ENCODE peak calls at places on chromosomes 12 and 14, in eight cellular contexts. One of them, this sample, is unnamed.
A peak's percentile ranks its signal among the peaks of the same experiment; 100 is the strongest.

GRCh38 chr12:132713123-132713522 is 2.5 kb downstream of the PGAM5 start:
- DNase-seq in IMR-90: no peak
- DNase-seq in NCI-H146: no peak
- DNase-seq in NK-92 treated with Interleukin-12 subunit alpha and Interleukin-12 subunit beta, amount 100 ng/mL, for 24 hours: no peak
- DNase-seq in WTC11: no peak
- DNase-seq in GF-D8: no peak
- DNase-seq in naive B cell: no peak
- DNase-seq in upper lobe of right lung: no peak
- DNase-seq in this sample: no peak

GRCh38 chr12:56115329-56115728 is 1.1 kb upstream of the RPL41 start:
- DNase-seq in IMR-90: peak; percentile 19
- DNase-seq in NCI-H146: no peak
- DNase-seq in NK-92 treated with Interleukin-12 subunit alpha and Interleukin-12 subunit beta, amount 100 ng/mL, for 24 hours: no peak
- DNase-seq in WTC11: no peak
- DNase-seq in GF-D8: no peak
- DNase-seq in naive B cell: no peak
- DNase-seq in upper lobe of right lung: no peak
- DNase-seq in this sample: no peak

GRCh38 chr14:68199465-68200145 is 380.0 kb downstream of the RAD51B start:
- DNase-seq in IMR-90: no peak
- DNase-seq in NCI-H146: peak; percentile 31
- DNase-seq in NK-92 treated with Interleukin-12 subunit alpha and Interleukin-12 subunit beta, amount 100 ng/mL, for 24 hours: no peak
- DNase-seq in WTC11: peak; percentile 36
- DNase-seq in GF-D8: no peak
- DNase-seq in naive B cell: no peak
- DNase-seq in upper lobe of right lung: no peak
- DNase-seq in this sample: peak; percentile 8

GRCh38 chr14:99548285-99548684 is 55.7 kb downstream of the CCDC85C start:
- DNase-seq in IMR-90: no peak
- DNase-seq in NCI-H146: peak; percentile 59
- DNase-seq in NK-92 treated with Interleukin-12 subunit alpha and Interleukin-12 subunit beta, amount 100 ng/mL, for 24 hours: no peak
- DNase-seq in WTC11: no peak
- DNase-seq in GF-D8: no peak
- DNase-seq in naive B cell: peak; percentile 9
- DNase-seq in upper lobe of right lung: no peak
- DNase-seq in this sample: no peak

GRCh38 chr12:5908251-5908650 is 36.8 kb downstream of the ANO2 start:
- DNase-seq in IMR-90: no peak
- DNase-seq in NCI-H146: no peak
- DNase-seq in NK-92 treated with Interleukin-12 subunit alpha and Interleukin-12 subunit beta, amount 100 ng/mL, for 24 hours: no peak
- DNase-seq in WTC11: no peak
- DNase-seq in GF-D8: no peak
- DNase-seq in naive B cell: no peak
- DNase-seq in upper lobe of right lung: no peak
- DNase-seq in this sample: no peak

GRCh38 chr12:121943926-121944325 is 25.5 kb downstream of the CFAP251 start:
- DNase-seq in IMR-90: no peak
- DNase-seq in NCI-H146: no peak
- DNase-seq in NK-92 treated with Interleukin-12 subunit alpha and Interleukin-12 subunit beta, amount 100 ng/mL, for 24 hours: no peak
- DNase-seq in WTC11: no peak
- DNase-seq in GF-D8: no peak
- DNase-seq in naive B cell: no peak
- DNase-seq in upper lobe of right lung: no peak
- DNase-seq in this sample: no peak

GRCh38 chr12:89542912-89543592 is 17.2 kb upstream of the POC1B start:
- DNase-seq in IMR-90: peak; percentile 83
- DNase-seq in NCI-H146: peak; percentile 70
- DNase-seq in NK-92 treated with Interleukin-12 subunit alpha and Interleukin-12 subunit beta, amount 100 ng/mL, for 24 hours: peak; percentile 7
- DNase-seq in WTC11: peak; percentile 70
- DNase-seq in GF-D8: peak; percentile 15
- DNase-seq in naive B cell: peak; percentile 59
- DNase-seq in upper lobe of right lung: no peak
- DNase-seq in this sample: peak; percentile 72

GRCh38 chr12:105235299-105235746 is 651 bp downstream of the APPL2 start:
- DNase-seq in IMR-90: peak; percentile 26
- DNase-seq in NCI-H146: no peak
- DNase-seq in NK-92 treated with Interleukin-12 subunit alpha and Interleukin-12 subunit beta, amount 100 ng/mL, for 24 hours: no peak
- DNase-seq in WTC11: no peak
- DNase-seq in GF-D8: no peak
- DNase-seq in naive B cell: no peak
- DNase-seq in upper lobe of right lung: no peak
- DNase-seq in this sample: no peak

GRCh38 chr12:93407963-93408283 is 30.2 kb downstream of the NUDT4 start:
- DNase-seq in IMR-90: no peak
- DNase-seq in NCI-H146: no peak
- DNase-seq in NK-92 treated with Interleukin-12 subunit alpha and Interleukin-12 subunit beta, amount 100 ng/mL, for 24 hours: no peak
- DNase-seq in WTC11: no peak
- DNase-seq in GF-D8: no peak
- DNase-seq in naive B cell: no peak
- DNase-seq in upper lobe of right lung: no peak
- DNase-seq in this sample: no peak

GRCh38 chr14:73457935-73458218 is 469 bp downstream of the NUMB start:
- DNase-seq in IMR-90: no peak
- DNase-seq in NCI-H146: no peak
- DNase-seq in NK-92 treated with Interleukin-12 subunit alpha and Interleukin-12 subunit beta, amount 100 ng/mL, for 24 hours: no peak
- DNase-seq in WTC11: peak; percentile 38
- DNase-seq in GF-D8: no peak
- DNase-seq in naive B cell: no peak
- DNase-seq in upper lobe of right lung: peak; percentile 77
- DNase-seq in this sample: no peak

GRCh38 chr12:129984097-129984496 is 80.3 kb upstream of the TMEM132D start:
- DNase-seq in IMR-90: no peak
- DNase-seq in NCI-H146: no peak
- DNase-seq in NK-92 treated with Interleukin-12 subunit alpha and Interleukin-12 subunit beta, amount 100 ng/mL, for 24 hours: no peak
- DNase-seq in WTC11: no peak
- DNase-seq in GF-D8: no peak
- DNase-seq in naive B cell: no peak
- DNase-seq in upper lobe of right lung: no peak
- DNase-seq in this sample: no peak

GRCh38 chr14:92490239-92490959 is 23.2 kb upstream of the RIN3 start:
- DNase-seq in IMR-90: peak; percentile 23
- DNase-seq in NCI-H146: no peak
- DNase-seq in NK-92 treated with Interleukin-12 subunit alpha and Interleukin-12 subunit beta, amount 100 ng/mL, for 24 hours: no peak
- DNase-seq in WTC11: no peak
- DNase-seq in GF-D8: no peak
- DNase-seq in naive B cell: no peak
- DNase-seq in upper lobe of right lung: no peak
- DNase-seq in this sample: no peak

GRCh38 chr12:77591959-77592358 is 238.7 kb upstream of the NAV3 start:
- DNase-seq in IMR-90: no peak
- DNase-seq in NCI-H146: peak; percentile 39
- DNase-seq in NK-92 treated with Interleukin-12 subunit alpha and Interleukin-12 subunit beta, amount 100 ng/mL, for 24 hours: no peak
- DNase-seq in WTC11: no peak
- DNase-seq in GF-D8: no peak
- DNase-seq in naive B cell: no peak
- DNase-seq in upper lobe of right lung: no peak
- DNase-seq in this sample: no peak

GRCh38 chr12:90211017-90211416 is 502.4 kb upstream of the ATP2B1 start:
- DNase-seq in IMR-90: peak; percentile 48
- DNase-seq in NCI-H146: no peak
- DNase-seq in NK-92 treated with Interleukin-12 subunit alpha and Interleukin-12 subunit beta, amount 100 ng/mL, for 24 hours: no peak
- DNase-seq in WTC11: no peak
- DNase-seq in GF-D8: no peak
- DNase-seq in naive B cell: no peak
- DNase-seq in upper lobe of right lung: no peak
- DNase-seq in this sample: no peak